ENCODE peak calls at places on chromosomes 13 and 19, in six cellular contexts. One of them, this sample, is unnamed.

GRCh38 chr19:51064534-51065220 is at the start of gene KLK13:
- DNase-seq in neural progenitor cell: peak; percentile 26
- DNase-seq in CD4-positive, alpha-beta memory T cell: no peak
- DNase-seq in cardiac muscle cell: peak; percentile 37
- DNase-seq in mucosa of descending colon: peak; percentile 27
- DNase-seq in MG63: peak; percentile 86
- DNase-seq in this sample: no peak

GRCh38 chr19:52070496-52070895 is 21.9 kb upstream of the ZNF432 start:
- DNase-seq in neural progenitor cell: no peak
- DNase-seq in CD4-positive, alpha-beta memory T cell: no peak
- DNase-seq in cardiac muscle cell: peak; percentile 74
- DNase-seq in mucosa of descending colon: no peak
- DNase-seq in MG63: peak; percentile 31
- DNase-seq in this sample: no peak

GRCh38 chr19:4267101-4267900 is 11.8 kb upstream of the SHD start:
- DNase-seq in neural progenitor cell: peak; percentile 87
- DNase-seq in CD4-positive, alpha-beta memory T cell: peak; percentile 41
- DNase-seq in cardiac muscle cell: peak; percentile 45
- DNase-seq in mucosa of descending colon: peak; percentile 72
- DNase-seq in MG63: peak; percentile 16
- DNase-seq in this sample: peak; percentile 29

GRCh38 chr13:110330491-110331001 is 23.5 kb downstream of the COL4A2 start:
- DNase-seq in neural progenitor cell: no peak
- DNase-seq in CD4-positive, alpha-beta memory T cell: no peak
- DNase-seq in cardiac muscle cell: peak; percentile 33
- DNase-seq in mucosa of descending colon: no peak
- DNase-seq in MG63: no peak
- DNase-seq in this sample: no peak

GRCh38 chr19:55451163-55451521 is 8.0 kb upstream of the SHISA7 start:
- DNase-seq in neural progenitor cell: peak; percentile 54
- DNase-seq in CD4-positive, alpha-beta memory T cell: no peak
- DNase-seq in cardiac muscle cell: no peak
- DNase-seq in mucosa of descending colon: no peak
- DNase-seq in MG63: no peak
- DNase-seq in this sample: no peak

GRCh38 chr13:49527123-49527522 is 31.4 kb downstream of the PHF11 start:
- DNase-seq in neural progenitor cell: no peak
- DNase-seq in CD4-positive, alpha-beta memory T cell: no peak
- DNase-seq in cardiac muscle cell: no peak
- DNase-seq in mucosa of descending colon: no peak
- DNase-seq in MG63: no peak
- DNase-seq in this sample: no peak

GRCh38 chr19:47239610-47240296 is 8.8 kb upstream of the BBC3 start:
- DNase-seq in neural progenitor cell: peak; percentile 89
- DNase-seq in CD4-positive, alpha-beta memory T cell: peak; percentile 55
- DNase-seq in cardiac muscle cell: peak; percentile 65
- DNase-seq in mucosa of descending colon: peak; percentile 66
- DNase-seq in MG63: no peak
- DNase-seq in this sample: peak; percentile 69

GRCh38 chr19:49949735-49950589 is 11.0 kb downstream of the SIGLEC11 start:
- DNase-seq in neural progenitor cell: no peak
- DNase-seq in CD4-positive, alpha-beta memory T cell: no peak
- DNase-seq in cardiac muscle cell: no peak
- DNase-seq in mucosa of descending colon: peak; percentile 17
- DNase-seq in MG63: no peak
- DNase-seq in this sample: no peak

GRCh38 chr19:35669566-35669965 is 3.2 kb downstream of the UPK1A start:
- DNase-seq in neural progenitor cell: no peak
- DNase-seq in CD4-positive, alpha-beta memory T cell: no peak
- DNase-seq in cardiac muscle cell: no peak
- DNase-seq in mucosa of descending colon: no peak
- DNase-seq in MG63: no peak
- DNase-seq in this sample: no peak

GRCh38 chr19:45404557-45405434 is at the start of gene PPP1R13L:
- DNase-seq in neural progenitor cell: peak; percentile 86
- DNase-seq in CD4-positive, alpha-beta memory T cell: no peak
- DNase-seq in cardiac muscle cell: peak; percentile 80
- DNase-seq in mucosa of descending colon: peak; percentile 94
- DNase-seq in MG63: peak; percentile 79
- DNase-seq in this sample: peak; percentile 29

GRCh38 chr19:1161716-1162115 is 12.4 kb downstream of the SBNO2 start:
- DNase-seq in neural progenitor cell: no peak
- DNase-seq in CD4-positive, alpha-beta memory T cell: no peak
- DNase-seq in cardiac muscle cell: peak; percentile 27
- DNase-seq in mucosa of descending colon: no peak
- DNase-seq in MG63: no peak
- DNase-seq in this sample: no peak

GRCh38 chr19:43784981-43785808 is 4.4 kb upstream of the KCNN4 start:
- DNase-seq in neural progenitor cell: peak; percentile 86
- DNase-seq in CD4-positive, alpha-beta memory T cell: peak; percentile 62
- DNase-seq in cardiac muscle cell: peak; percentile 72
- DNase-seq in mucosa of descending colon: peak; percentile 68
- DNase-seq in MG63: peak; percentile 78
- DNase-seq in this sample: peak; percentile 24

GRCh38 chr13:24491853-24492252 is 20.7 kb downstream of the PARP4 start:
- DNase-seq in neural progenitor cell: no peak
- DNase-seq in CD4-positive, alpha-beta memory T cell: no peak
- DNase-seq in cardiac muscle cell: peak; percentile 50
- DNase-seq in mucosa of descending colon: no peak
- DNase-seq in MG63: no peak
- DNase-seq in this sample: no peak

GRCh38 chr13:80463673-80464352 is 122.9 kb upstream of the SPRY2 start:
- DNase-seq in neural progenitor cell: no peak
- DNase-seq in CD4-positive, alpha-beta memory T cell: no peak
- DNase-seq in cardiac muscle cell: peak; percentile 43
- DNase-seq in mucosa of descending colon: no peak
- DNase-seq in MG63: no peak
- DNase-seq in this sample: no peak

GRCh38 chr19:5684694-5685430 is 4.0 kb downstream of the HSD11B1L start:
- DNase-seq in neural progenitor cell: no peak
- DNase-seq in CD4-positive, alpha-beta memory T cell: no peak
- DNase-seq in cardiac muscle cell: no peak
- DNase-seq in mucosa of descending colon: no peak
- DNase-seq in MG63: no peak
- DNase-seq in this sample: no peak

GRCh38 chr19:11624064-11624463 is 26.8 kb downstream of the ZNF627 start:
- DNase-seq in neural progenitor cell: no peak
- DNase-seq in CD4-positive, alpha-beta memory T cell: no peak
- DNase-seq in cardiac muscle cell: peak; percentile 63
- DNase-seq in mucosa of descending colon: no peak
- DNase-seq in MG63: peak; percentile 34
- DNase-seq in this sample: no peak

GRCh38 chr13:111895896-111896821 is 170.8 kb upstream of the SOX1 start:
- DNase-seq in neural progenitor cell: no peak
- DNase-seq in CD4-positive, alpha-beta memory T cell: no peak
- DNase-seq in cardiac muscle cell: no peak
- DNase-seq in mucosa of descending colon: no peak
- DNase-seq in MG63: no peak
- DNase-seq in this sample: no peak

GRCh38 chr13:110915874-110916670 is 1.2 kb upstream of the ANKRD10 start:
- DNase-seq in neural progenitor cell: no peak
- DNase-seq in CD4-positive, alpha-beta memory T cell: no peak
- DNase-seq in cardiac muscle cell: peak; percentile 80
- DNase-seq in mucosa of descending colon: no peak
- DNase-seq in MG63: no peak
- DNase-seq in this sample: no peak

GRCh38 chr13:28478127-28478526 is 16.8 kb downstream of the FLT1 start:
- DNase-seq in neural progenitor cell: no peak
- DNase-seq in CD4-positive, alpha-beta memory T cell: no peak
- DNase-seq in cardiac muscle cell: no peak
- DNase-seq in mucosa of descending colon: no peak
- DNase-seq in MG63: no peak
- DNase-seq in this sample: no peak

GRCh38 chr13:78382946-78383542 is 220.3 kb downstream of the POU4F1 start:
- DNase-seq in neural progenitor cell: no peak
- DNase-seq in CD4-positive, alpha-beta memory T cell: no peak
- DNase-seq in cardiac muscle cell: no peak
- DNase-seq in mucosa of descending colon: no peak
- DNase-seq in MG63: peak; percentile 21
- DNase-seq in this sample: no peak

GRCh38 chr19:2426661-2427322 is 594 bp downstream of the TIMM13 start:
- DNase-seq in neural progenitor cell: peak; percentile 79
- DNase-seq in CD4-positive, alpha-beta memory T cell: peak; percentile 13
- DNase-seq in cardiac muscle cell: peak; percentile 42
- DNase-seq in mucosa of descending colon: peak; percentile 72
- DNase-seq in MG63: peak; percentile 34
- DNase-seq in this sample: no peak

GRCh38 chr19:54481326-54481930 is 8.3 kb upstream of the CDC42EP5 start:
- DNase-seq in neural progenitor cell: peak; percentile 93
- DNase-seq in CD4-positive, alpha-beta memory T cell: peak; percentile 48
- DNase-seq in cardiac muscle cell: peak; percentile 65
- DNase-seq in mucosa of descending colon: no peak
- DNase-seq in MG63: peak; percentile 35
- DNase-seq in this sample: no peak

GRCh38 chr19:4624733-4625362 is 14.5 kb upstream of the TNFAIP8L1 start:
- DNase-seq in neural progenitor cell: peak; percentile 61
- DNase-seq in CD4-positive, alpha-beta memory T cell: no peak
- DNase-seq in cardiac muscle cell: peak; percentile 41
- DNase-seq in mucosa of descending colon: no peak
- DNase-seq in MG63: no peak
- DNase-seq in this sample: no peak

GRCh38 chr13:90445179-90445578 is 902.3 kb upstream of the MIR17HG start:
- DNase-seq in neural progenitor cell: peak; percentile 25
- DNase-seq in CD4-positive, alpha-beta memory T cell: no peak
- DNase-seq in cardiac muscle cell: peak; percentile 95
- DNase-seq in mucosa of descending colon: no peak
- DNase-seq in MG63: peak; percentile 83
- DNase-seq in this sample: no peak

GRCh38 chr19:31586282-31586681 is 237.0 kb upstream of the TSHZ3 start:
- DNase-seq in neural progenitor cell: no peak
- DNase-seq in CD4-positive, alpha-beta memory T cell: no peak
- DNase-seq in cardiac muscle cell: no peak
- DNase-seq in mucosa of descending colon: no peak
- DNase-seq in MG63: peak; percentile 13
- DNase-seq in this sample: no peak

GRCh38 chr13:79782541-79783216 is 301.7 kb downstream of the NDFIP2 start:
- DNase-seq in neural progenitor cell: peak; percentile 93
- DNase-seq in CD4-positive, alpha-beta memory T cell: no peak
- DNase-seq in cardiac muscle cell: peak; percentile 93
- DNase-seq in mucosa of descending colon: peak; percentile 44
- DNase-seq in MG63: no peak
- DNase-seq in this sample: no peak

GRCh38 chr19:5307655-5308054 is 33.0 kb downstream of the PTPRS start:
- DNase-seq in neural progenitor cell: no peak
- DNase-seq in CD4-positive, alpha-beta memory T cell: no peak
- DNase-seq in cardiac muscle cell: no peak
- DNase-seq in mucosa of descending colon: no peak
- DNase-seq in MG63: no peak
- DNase-seq in this sample: no peak

GRCh38 chr19:36330226-36330625 is 48.8 kb downstream of the ZFP14 start:
- DNase-seq in neural progenitor cell: no peak
- DNase-seq in CD4-positive, alpha-beta memory T cell: no peak
- DNase-seq in cardiac muscle cell: no peak
- DNase-seq in mucosa of descending colon: no peak
- DNase-seq in MG63: no peak
- DNase-seq in this sample: no peak

DNA sequence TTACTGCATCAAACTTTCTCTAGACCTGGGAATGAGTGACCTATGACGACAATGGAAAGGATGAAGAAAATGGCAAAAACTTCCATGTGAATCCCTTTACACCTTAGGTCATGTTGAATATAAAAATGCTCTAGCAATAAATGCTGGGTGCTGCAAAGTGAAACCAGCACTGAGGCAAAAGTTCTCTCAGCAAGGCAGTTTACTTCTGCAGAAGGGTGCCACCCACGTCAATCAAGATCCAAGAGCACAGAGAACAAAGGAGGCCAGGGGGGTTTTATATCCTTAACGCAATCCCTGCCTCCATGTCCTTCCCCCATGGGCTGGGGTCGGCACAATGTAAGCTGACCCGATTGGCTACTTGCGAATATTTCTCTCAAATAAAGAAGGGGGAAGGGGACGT is 38.7 kb downstream of the ZNF333 start:
- DNase-seq in neural progenitor cell: no peak
- DNase-seq in CD4-positive, alpha-beta memory T cell: no peak
- DNase-seq in cardiac muscle cell: no peak
- DNase-seq in mucosa of descending colon: no peak
- DNase-seq in MG63: no peak
- DNase-seq in this sample: no peak
- H3K9me3 ChIP-seq in neural progenitor cell: no peaks in the 10 kb centered on the region
- H3K9me3 ChIP-seq in CD4-positive, alpha-beta memory T cell: peaks cover 19% of the 10 kb centered on the region
- H3K9me3 ChIP-seq in cardiac muscle cell: no peaks in the 10 kb centered on the region
- H3K9me3 ChIP-seq in mucosa of descending colon: peaks cover 56% of the 10 kb centered on the region
- H3K9me3 ChIP-seq in MG63: peaks cover 17% of the 10 kb centered on the region
- H3K9me3 ChIP-seq in this sample: peaks cover 13% of the 10 kb centered on the region

DNA sequence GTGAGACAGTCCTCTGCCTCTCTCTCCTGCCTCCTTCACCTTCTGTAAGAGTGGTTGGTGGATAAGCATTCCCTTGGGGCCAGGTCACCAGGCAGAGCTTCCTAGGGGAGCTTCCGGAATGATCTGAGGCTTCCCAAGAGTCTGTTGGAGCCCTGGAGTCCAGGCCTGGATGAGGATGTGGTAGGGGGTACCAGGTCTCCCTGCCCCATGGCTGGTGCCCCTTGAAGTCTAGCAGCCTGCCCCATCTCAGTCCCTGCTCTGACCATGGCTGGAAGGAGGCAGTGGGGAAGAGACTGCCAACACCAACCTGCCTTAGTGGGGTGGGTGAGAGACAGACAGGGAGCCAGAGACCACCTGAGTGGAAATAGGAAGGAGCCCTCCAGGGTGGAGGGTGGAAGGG is 1316.9 kb downstream of the UQCRFS1 start:
- DNase-seq in neural progenitor cell: no peak
- DNase-seq in CD4-positive, alpha-beta memory T cell: no peak
- DNase-seq in cardiac muscle cell: no peak
- DNase-seq in mucosa of descending colon: no peak
- DNase-seq in MG63: no peak
- DNase-seq in this sample: no peak
- H3K9me3 ChIP-seq in neural progenitor cell: peaks cover 5% of the 10 kb centered on the region
- H3K9me3 ChIP-seq in CD4-positive, alpha-beta memory T cell: no peaks in the 10 kb centered on the region
- H3K9me3 ChIP-seq in cardiac muscle cell: no peaks in the 10 kb centered on the region
- H3K9me3 ChIP-seq in mucosa of descending colon: no peaks in the 10 kb centered on the region
- H3K9me3 ChIP-seq in MG63: no peaks in the 10 kb centered on the region
- H3K9me3 ChIP-seq in this sample: no peaks in the 10 kb centered on the region

GRCh38 chr19:48393559-48394330 is at the start of gene GRIN2D:
- DNase-seq in neural progenitor cell: peak; percentile 76
- DNase-seq in CD4-positive, alpha-beta memory T cell: peak; percentile 18
- DNase-seq in cardiac muscle cell: peak; percentile 47
- DNase-seq in mucosa of descending colon: no peak
- DNase-seq in MG63: no peak
- DNase-seq in this sample: no peak
- H3K9me3 ChIP-seq in neural progenitor cell: no peaks in the 10 kb centered on the region
- H3K9me3 ChIP-seq in CD4-positive, alpha-beta memory T cell: no peaks in the 10 kb centered on the region
- H3K9me3 ChIP-seq in cardiac muscle cell: no peaks in the 10 kb centered on the region
- H3K9me3 ChIP-seq in mucosa of descending colon: no peaks in the 10 kb centered on the region
- H3K9me3 ChIP-seq in MG63: no peaks in the 10 kb centered on the region
- H3K9me3 ChIP-seq in this sample: no peaks in the 10 kb centered on the region

GRCh38 chr19:22030680-22031079 is 19.9 kb upstream of the ZNF208 start:
- DNase-seq in neural progenitor cell: no peak
- DNase-seq in CD4-positive, alpha-beta memory T cell: no peak
- DNase-seq in cardiac muscle cell: no peak
- DNase-seq in mucosa of descending colon: no peak
- DNase-seq in MG63: no peak
- DNase-seq in this sample: no peak

DNA sequence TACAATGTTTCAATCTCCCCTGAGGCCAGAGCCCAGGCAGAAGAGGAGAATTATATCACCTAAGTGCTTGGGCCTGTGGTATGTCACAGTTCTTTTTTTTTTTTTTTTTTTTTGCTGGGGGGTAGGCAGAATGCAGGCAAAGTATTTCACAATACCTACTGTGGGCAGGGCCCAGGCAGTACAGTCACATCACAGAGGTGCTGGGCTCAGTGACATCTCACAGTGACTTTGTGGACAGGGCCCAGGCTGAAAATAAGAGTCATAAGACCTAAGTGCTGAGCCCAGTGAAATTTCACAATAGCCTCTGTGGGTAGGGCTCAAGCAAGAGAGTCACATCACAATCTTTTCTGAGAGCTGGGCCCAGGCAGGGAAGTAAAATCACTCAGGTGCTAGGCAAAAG is 15.9 kb upstream of the ZNF208 start:
- DNase-seq in neural progenitor cell: no peak
- DNase-seq in CD4-positive, alpha-beta memory T cell: no peak
- DNase-seq in cardiac muscle cell: no peak
- DNase-seq in mucosa of descending colon: no peak
- DNase-seq in MG63: no peak
- DNase-seq in this sample: no peak
- H3K9me3 ChIP-seq in neural progenitor cell: peaks cover 3% of the 10 kb centered on the region
- H3K9me3 ChIP-seq in CD4-positive, alpha-beta memory T cell: no peaks in the 10 kb centered on the region
- H3K9me3 ChIP-seq in cardiac muscle cell: no peaks in the 10 kb centered on the region
- H3K9me3 ChIP-seq in mucosa of descending colon: peaks cover 63% of the 10 kb centered on the region
- H3K9me3 ChIP-seq in MG63: no peaks in the 10 kb centered on the region
- H3K9me3 ChIP-seq in this sample: no peaks in the 10 kb centered on the region

This sample was measured in T-helper 17 cell.